ENCODE peak calls at places on chromosomes 6 and 20, in seven cellular contexts. A is stomach, U is breast epithelium, M is HepG2, G is prostate gland, F is HCT116, X is GM12892. V is an unnamed sample.
A peak's percentile ranks its signal among the peaks of the same experiment; 100 is the strongest.

GRCh38 chr6:139515511-139515910 is 141.1 kb upstream of the CITED2 start:
- DNase-seq in M (peak; percentile 31), X (no peak), G (no peak), A (no peak), F (no peak), U (no peak), V (no peak)

GRCh38 chr6:63436356-63436755 is 116.6 kb upstream of the LGSN start:
- DNase-seq in F (no peak), X (no peak), A (no peak), M (peak; percentile 36), U (no peak), G (no peak), V (no peak)

GRCh38 chr20:54347216-54347833 is 128.1 kb upstream of the DOK5 start:
- DNase-seq in U (no peak), X (no peak), G (no peak), F (no peak), M (no peak), A (no peak), V (no peak)

GRCh38 chr6:134870677-134871498 is 79.0 kb downstream of the ALDH8A1 start:
- DNase-seq in F (no peak), M (no peak), A (no peak), U (no peak), X (peak; percentile 41), G (no peak), V (no peak)

GRCh38 chr6:149237464-149237863 is 80.0 kb upstream of the TAB2 start:
- DNase-seq in G (no peak), U (no peak), F (no peak), X (no peak), A (no peak), M (no peak), V (no peak)

GRCh38 chr6:36326351-36326995 is 10.2 kb downstream of the BNIP5 start:
- DNase-seq in F (no peak), X (no peak), M (no peak), A (no peak), G (no peak), U (no peak), V (no peak)

GRCh38 chr20:51321343-51322163 is 221.0 kb downstream of the NFATC2 start:
- DNase-seq in F (no peak), A (no peak), U (no peak), G (no peak), X (no peak), M (no peak), V (no peak)

GRCh38 chr6:40958740-40959139 is 80.3 kb downstream of the UNC5CL start:
- DNase-seq in X (no peak), F (no peak), A (no peak), U (no peak), M (peak; percentile 80), G (no peak), V (no peak)

GRCh38 chr20:48673485-48673884 is 154.3 kb downstream of the PREX1 start:
- DNase-seq in U (no peak), X (no peak), A (no peak), F (no peak), G (no peak), M (no peak), V (no peak)
- TF ChIP-seq POLR2AphosphoS5 in U (no peak), X (no peak), A (no peak), F (no peak), G (no peak), M (no peak), V (no peak)

DNA sequence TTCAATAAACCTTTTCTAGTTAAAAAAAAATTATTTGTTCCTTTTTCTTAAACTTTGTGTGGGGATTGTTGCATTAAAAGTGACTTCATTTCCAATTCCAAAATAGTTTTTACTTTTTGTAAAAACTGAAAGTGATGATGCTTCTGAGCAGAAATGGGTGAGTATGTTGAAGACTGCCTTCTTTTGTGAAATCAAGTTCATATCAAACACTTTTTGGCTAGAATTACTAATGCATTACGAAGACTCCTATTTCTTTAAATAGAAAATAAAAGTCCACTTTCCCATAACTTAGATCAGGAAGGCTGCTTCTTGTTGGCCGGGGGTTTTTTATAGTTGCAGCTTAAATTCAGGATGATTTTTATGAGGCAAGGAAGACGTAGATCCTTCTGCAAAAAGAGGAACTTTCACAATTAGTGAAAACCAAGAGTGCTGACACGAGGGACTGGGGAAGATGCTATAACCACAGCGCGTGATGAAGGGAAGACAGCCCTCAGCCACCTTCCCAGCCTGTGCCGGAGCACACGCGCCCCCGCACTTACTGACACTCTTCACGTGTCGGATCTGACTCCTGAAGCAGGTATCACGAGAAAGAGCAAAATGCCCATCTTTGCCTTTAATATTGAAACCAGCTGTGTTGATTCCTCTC is 206.1 kb upstream of the PRDM1 start:
- DNase-seq in X (no peak), G (no peak), U (no peak), A (no peak), F (no peak), M (no peak), V (peak; percentile 55)
- TF ChIP-seq POLR2AphosphoS5 in X (no peak), G (no peak), U (no peak), A (no peak), F (no peak), M (no peak), V (peak; percentile 46)

GRCh38 chr20:64180673-64181072 is 16.4 kb downstream of the MYT1 start:
- DNase-seq in X (no peak), M (no peak), F (no peak), A (no peak), U (no peak), G (no peak), V (no peak)

GRCh38 chr20:64176548-64177419 is 12.5 kb downstream of the MYT1 start:
- DNase-seq in A (no peak), X (no peak), F (no peak), U (no peak), M (no peak), G (no peak), V (no peak)

GRCh38 chr20:64179805-64180204 is 15.6 kb downstream of the MYT1 start:
- DNase-seq in A (no peak), F (no peak), X (no peak), G (no peak), U (no peak), M (no peak), V (no peak)

GRCh38 chr20:64177420-64177783 is 13.2 kb downstream of the MYT1 start:
- DNase-seq in F (no peak), M (no peak), A (no peak), G (no peak), U (no peak), X (no peak), V (no peak)

GRCh38 chr20:64177787-64178186 is 13.5 kb downstream of the MYT1 start:
- DNase-seq in U (no peak), F (no peak), M (no peak), X (no peak), A (no peak), G (no peak), V (no peak)
- TF ChIP-seq POLR2AphosphoS5 in U (no peak), F (no peak), M (no peak), X (no peak), A (no peak), G (no peak), V (no peak)

DNA sequence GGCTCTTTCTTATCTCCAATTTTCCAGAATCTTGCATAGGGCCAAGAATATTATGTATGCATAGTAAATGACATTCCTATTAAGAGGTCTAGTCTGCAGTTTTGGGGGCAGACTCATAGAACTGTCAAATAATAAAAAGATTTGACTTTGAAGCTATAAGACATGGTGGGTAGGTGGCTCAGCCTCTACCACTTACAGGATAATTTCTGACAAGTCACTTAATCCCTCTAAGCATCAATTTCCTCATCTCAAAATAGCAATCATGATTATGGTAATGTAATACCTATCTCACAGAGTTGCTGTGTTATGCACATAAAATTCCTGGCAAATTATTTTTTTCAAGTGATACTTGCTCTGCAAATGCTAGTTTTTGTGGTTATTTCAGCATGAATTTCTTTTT is 329.1 kb downstream of the PLCB1 start:
- DNase-seq in F (no peak), A (no peak), U (no peak), G (no peak), M (no peak), X (no peak), V (no peak)
- TF ChIP-seq POLR2AphosphoS5 in F (no peak), A (no peak), U (no peak), G (no peak), M (no peak), X (no peak), V (no peak)

DNA sequence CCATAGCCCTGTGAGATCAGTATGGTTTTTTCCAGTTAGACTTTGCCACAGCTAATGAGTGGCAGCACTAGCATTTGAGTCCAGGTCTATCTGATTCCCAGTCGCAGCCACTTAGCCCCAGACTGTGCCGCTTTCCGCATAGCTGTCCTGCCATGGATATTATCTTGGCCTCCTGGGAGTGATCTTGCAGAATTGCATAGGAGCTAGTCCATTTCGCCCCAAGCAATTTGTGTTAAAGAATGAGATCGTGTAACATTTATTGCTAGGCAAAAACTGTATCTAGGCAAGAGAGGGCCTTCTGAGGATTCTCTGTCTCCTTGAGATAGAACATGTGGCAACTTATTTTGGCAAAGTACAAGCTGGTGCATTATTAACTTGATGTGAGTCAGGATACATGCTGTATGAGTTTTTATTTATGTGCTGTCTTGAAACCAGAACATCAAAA is 74.2 kb downstream of the EZR start:
- DNase-seq in F (no peak), M (no peak), G (no peak), A (no peak), U (no peak), X (no peak), V (no peak)
- TF ChIP-seq POLR2AphosphoS5 in F (no peak), M (no peak), G (no peak), A (no peak), U (no peak), X (no peak), V (no peak)

DNA sequence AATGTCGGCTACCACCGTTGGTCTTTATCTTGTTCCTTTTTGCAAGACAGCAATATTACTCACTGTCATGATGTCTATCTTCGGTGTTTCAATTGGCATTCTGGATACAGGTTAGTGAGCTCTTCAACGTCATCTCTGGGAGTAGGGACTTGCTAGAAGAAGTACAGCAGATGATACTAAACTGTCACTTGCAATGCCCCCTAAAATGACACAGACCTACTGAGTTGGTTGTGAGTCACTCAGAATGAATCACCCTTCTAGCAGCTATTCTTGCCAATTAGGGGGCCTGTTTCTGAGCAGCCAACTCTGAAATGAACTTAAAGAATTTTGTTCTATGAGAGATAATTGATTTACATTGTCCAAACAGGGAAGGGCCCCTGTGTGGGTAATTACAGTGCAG is 176.5 kb downstream of the SLC16A10 start:
- DNase-seq in X (no peak), A (no peak), F (peak; percentile 37), G (no peak), U (no peak), M (no peak), V (no peak)
- TF ChIP-seq POLR2AphosphoS5 in X (no peak), A (no peak), F (no peak), G (no peak), U (no peak), M (no peak), V (no peak)

DNA sequence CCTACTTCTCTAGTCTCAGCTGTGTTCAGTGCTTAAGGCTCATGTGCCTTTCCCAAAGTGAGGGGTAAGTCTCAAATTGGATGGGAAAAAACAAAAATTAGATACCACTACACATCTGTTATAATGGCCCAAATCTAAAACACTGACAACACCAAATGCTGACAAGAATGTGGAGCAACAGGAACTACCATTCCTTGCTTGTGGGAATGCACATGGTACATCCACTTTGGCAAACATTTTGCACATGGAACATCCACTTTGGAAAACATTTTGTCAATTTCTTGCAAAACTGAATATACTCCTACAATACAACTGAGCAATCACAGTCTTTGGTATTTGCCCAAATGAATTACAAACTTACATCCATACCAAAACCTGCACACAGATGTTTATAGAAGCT is 109.3 kb downstream of the TENT5A start:
- DNase-seq in F (no peak), A (no peak), X (no peak), G (no peak), U (no peak), M (no peak), V (no peak)
- TF ChIP-seq POLR2AphosphoS5 in F (no peak), A (no peak), X (no peak), G (no peak), U (no peak), M (no peak), V (no peak)

GRCh38 chr6:67976486-67976885 is 658.6 kb upstream of the ADGRB3 start:
- DNase-seq in X (no peak), A (no peak), U (no peak), G (no peak), F (no peak), M (no peak), V (no peak)
- TF ChIP-seq POLR2AphosphoS5 in X (no peak), A (no peak), U (no peak), G (no peak), F (no peak), M (no peak), V (no peak)